ENCODE peak calls at places on chromosome 9, in seven cellular contexts. K is spleen, B is H1, J is lower lobe of right lung, C is AG04450, I is cardiac muscle cell, M is breast epithelium. E is an unnamed sample.

GRCh38 chr9:101445353-101446029 is 9.9 kb upstream of the ALDOB start:
- DNase-seq in K (no peak), B (no peak), J (no peak), C (no peak), I (no peak), M (no peak), E (no peak)

GRCh38 chr9:107190031-107190935 is 92.8 kb upstream of the RAD23B start:
- DNase-seq in K (no peak), B (no peak), J (no peak), C (peak), I (peak), M (no peak), E (no peak)

GRCh38 chr9:90858505-90858904 is 56.9 kb downstream of the SYK start:
- DNase-seq in K (no peak), B (no peak), J (no peak), C (no peak), I (no peak), M (no peak), E (no peak)

GRCh38 chr9:128822407-128823042 is 4.2 kb downstream of the ENDOG start:
- DNase-seq in K (no peak), B (no peak), J (no peak), C (no peak), I (no peak), M (no peak), E (no peak)

GRCh38 chr9:122695696-122696095 is 20.8 kb downstream of the OR1L3 start:
- DNase-seq in K (no peak), B (no peak), J (no peak), C (no peak), I (no peak), M (no peak), E (no peak)

GRCh38 chr9:26260238-26260637 is 582.0 kb upstream of the TUSC1 start:
- DNase-seq in K (no peak), B (no peak), J (no peak), C (no peak), I (no peak), M (no peak), E (no peak)

GRCh38 chr9:78539904-78540303 is 243.0 kb downstream of the PSAT1 start:
- DNase-seq in K (no peak), B (no peak), J (no peak), C (peak), I (no peak), M (no peak), E (no peak)

GRCh38 chr9:36772449-36773370 is 200.0 kb downstream of the MELK start:
- DNase-seq in K (no peak), B (no peak), J (no peak), C (no peak), I (peak), M (no peak), E (no peak)

GRCh38 chr9:2838356-2838983 is 5.4 kb downstream of the PUM3 start:
- DNase-seq in K (no peak), B (no peak), J (no peak), C (no peak), I (no peak), M (no peak), E (no peak)

GRCh38 chr9:133767625-133768024 is 29.5 kb upstream of the SARDH start:
- DNase-seq in K (peak), B (no peak), J (peak), C (no peak), I (no peak), M (peak), E (no peak)

GRCh38 chr9:16039103-16039987 is 486.5 kb downstream of the CCDC171 start:
- DNase-seq in K (no peak), B (peak), J (no peak), C (no peak), I (peak), M (no peak), E (no peak)

GRCh38 chr9:128218518-128219389 is 15.6 kb downstream of the DNM1 start:
- DNase-seq in K (peak), B (peak), J (peak), C (no peak), I (peak), M (peak), E (peak)

GRCh38 chr9:130846487-130847305 is 11.6 kb downstream of the ABL1 start:
- DNase-seq in K (peak), B (no peak), J (no peak), C (no peak), I (no peak), M (no peak), E (no peak)

GRCh38 chr9:134938346-134939079 is 20.8 kb upstream of the FCN1 start:
- DNase-seq in K (peak), B (no peak), J (no peak), C (no peak), I (no peak), M (no peak), E (no peak)

GRCh38 chr9:93026640-93027039 is 31.9 kb upstream of the SUSD3 start:
- DNase-seq in K (no peak), B (no peak), J (no peak), C (no peak), I (no peak), M (no peak), E (peak)

GRCh38 chr9:97852399-97853055 is 499 bp upstream of the FOXE1 start:
- DNase-seq in K (no peak), B (no peak), J (no peak), C (no peak), I (no peak), M (no peak), E (no peak)

DNA sequence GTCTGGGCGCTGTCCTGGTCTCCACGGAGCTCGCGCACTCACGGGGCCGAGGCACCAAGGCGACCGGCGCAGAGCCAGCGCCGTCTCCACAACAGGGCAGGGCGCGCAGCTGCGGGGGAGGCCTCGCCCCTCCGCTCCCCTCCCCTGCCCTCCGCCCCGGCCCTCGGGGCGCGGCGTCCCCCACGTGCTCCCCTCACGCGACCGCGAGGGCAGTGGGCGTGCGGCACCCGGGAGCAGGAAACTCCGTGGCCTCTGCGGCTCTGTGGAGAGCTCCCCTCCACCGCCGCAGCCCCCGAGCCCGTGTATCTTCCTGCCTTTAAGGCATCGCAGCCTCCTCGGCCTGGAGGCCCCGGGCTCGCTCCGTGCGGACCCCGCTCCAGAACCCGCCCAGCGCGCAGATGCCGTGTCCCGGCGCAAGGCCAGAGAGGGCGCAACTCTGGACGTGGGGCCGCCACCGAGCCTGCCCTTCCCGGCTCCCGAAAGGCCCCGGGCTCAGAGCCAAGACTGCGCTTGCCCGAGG is 706 bp upstream of the TUBB4B start:
- DNase-seq in K (no peak), B (no peak), J (peak), C (no peak), I (peak), M (peak), E (peak)
- H3K27ac ChIP-seq in K (peak), B (peak), J (peak), C (peak), I (peak), M (peak), E (peak)

GRCh38 chr9:124320062-124320973 is 62.6 kb downstream of the NEK6 start:
- DNase-seq in K (peak), B (peak), J (peak), C (peak), I (peak), M (peak), E (peak)
- TF ChIP-seq CTCF in K (peak), B (peak), J (peak), C (peak), I (peak), M (peak), E (peak)

GRCh38 chr9:89425921-89426388 is 72.0 kb downstream of the SEMA4D start:
- DNase-seq in K (no peak), B (no peak), J (peak), C (no peak), I (no peak), M (no peak), E (no peak)
- H3K27ac ChIP-seq in K (peak), B (peak), J (peak), C (no peak), I (no peak), M (no peak), E (peak)

DNA sequence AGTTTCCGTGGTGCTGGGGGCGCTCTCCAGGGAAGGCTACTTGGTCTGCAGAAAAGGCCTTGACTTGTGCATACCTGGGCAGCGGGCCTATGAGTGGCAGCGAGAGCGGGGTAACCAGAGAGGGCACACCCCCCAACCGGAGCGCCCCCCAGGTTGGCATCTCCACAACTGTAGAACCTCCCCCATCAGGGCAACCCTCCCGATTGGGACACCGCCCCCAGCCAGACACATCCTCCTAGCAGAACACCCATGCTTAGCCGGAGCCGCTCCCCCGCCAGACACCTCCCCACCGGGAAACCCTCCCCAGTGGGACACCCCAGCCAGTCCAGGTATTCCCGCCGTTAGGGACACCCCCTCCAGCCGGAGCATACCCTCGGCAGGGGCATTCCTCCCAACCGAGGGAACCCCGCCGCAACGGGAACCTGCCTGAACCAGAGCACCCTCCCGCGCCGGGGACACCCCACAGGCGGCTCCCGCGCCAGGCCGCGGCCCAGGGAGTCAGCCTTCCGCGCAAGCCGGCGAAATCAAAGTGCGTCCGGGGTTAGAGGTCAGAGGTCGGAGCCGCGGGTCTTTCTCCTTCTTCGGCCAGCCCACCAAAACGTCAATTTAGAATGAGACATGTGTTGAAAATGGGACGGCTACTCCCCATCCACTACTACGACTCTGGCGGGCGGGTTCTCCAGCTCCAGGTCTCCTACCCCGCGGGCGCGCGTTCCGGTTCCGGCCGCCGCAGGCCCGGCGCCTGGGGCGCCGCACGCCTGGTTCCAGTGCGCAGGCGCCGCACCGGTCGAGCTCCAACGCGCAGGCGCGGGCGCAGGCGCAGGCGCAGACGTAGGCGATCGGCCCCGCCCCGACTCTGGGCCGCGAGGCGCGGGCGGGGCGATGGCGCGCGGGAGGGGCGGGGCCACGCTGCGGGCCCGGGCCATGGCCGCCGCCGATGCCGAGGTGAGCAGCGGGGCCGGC is at the start of gene EHMT1:
- DNase-seq in K (peak), B (peak), J (peak), C (peak), I (peak), M (peak), E (peak)
- TF ChIP-seq CTCF in K (no peak), B (no peak), J (no peak), C (no peak), I (no peak), M (no peak), E (no peak)

GRCh38 chr9:87685431-87685830 is 40.5 kb upstream of the CTSL start:
- DNase-seq in K (no peak), B (no peak), J (no peak), C (no peak), I (no peak), M (no peak), E (no peak)
- H3K27ac ChIP-seq in K (peak), B (no peak), J (peak), C (no peak), I (no peak), M (no peak), E (peak)